ENCODE peak calls at places on chromosomes 4 and X, in seven cellular contexts. V is left lung, T is A549, Q is GM23338, S is small intestine, N is neural progenitor cell, J is NT2/D1. O is an unnamed sample. For H3K4me1, the result is how much of the 10 kb centered on the place peaks cover.

GRCh38 chr4:21625447-21625846 is 323.1 kb downstream of the KCNIP4 start:
- DNase-seq in V (no peak), T (no peak), Q (no peak), S (no peak), N (no peak), J (no peak), O (no peak)

GRCh38 chr4:145177511-145177905 is 2.9 kb downstream of the OTUD4 start:
- DNase-seq in V (no peak), T (no peak), Q (no peak), S (no peak), N (no peak), J (no peak), O (no peak)

GRCh38 chrX:9912341-9912740 is 54.8 kb upstream of the CLDN34 start:
- DNase-seq in V (no peak), T (no peak), Q (peak), S (no peak), N (peak), J (no peak), O (no peak)

GRCh38 chr4:2394544-2394943 is 23.9 kb downstream of the ZFYVE28 start:
- DNase-seq in V (peak), T (no peak), Q (no peak), S (no peak), N (no peak), J (no peak), O (no peak)

GRCh38 chr4:3873446-3874415 is 107.5 kb downstream of the ADRA2C start:
- DNase-seq in V (peak), T (no peak), Q (peak), S (no peak), N (peak), J (no peak), O (no peak)

GRCh38 chr4:112550728-112551127 is 34.7 kb upstream of the NEUROG2 start:
- DNase-seq in V (no peak), T (no peak), Q (no peak), S (no peak), N (no peak), J (no peak), O (no peak)

GRCh38 chr4:125781656-125782055 is 466.9 kb downstream of the FAT4 start:
- DNase-seq in V (no peak), T (no peak), Q (no peak), S (no peak), N (no peak), J (no peak), O (no peak)

GRCh38 chrX:85375333-85375738 is 4.1 kb downstream of the POF1B start:
- DNase-seq in V (no peak), T (peak), Q (no peak), S (peak), N (no peak), J (no peak), O (no peak)

GRCh38 chr4:183738081-183738673 is 79.1 kb downstream of the TRAPPC11 start:
- DNase-seq in V (no peak), T (no peak), Q (no peak), S (no peak), N (no peak), J (no peak), O (no peak)

GRCh38 chrX:69616520-69617203 is 749 bp downstream of the EDA start:
- DNase-seq in V (peak), T (no peak), Q (peak), S (no peak), N (peak), J (no peak), O (no peak)

GRCh38 chr4:986949-987688 is at the start of gene IDUA:
- DNase-seq in V (peak), T (peak), Q (peak), S (peak), N (peak), J (no peak), O (no peak)

GRCh38 chr4:159103406-159104131 is 690 bp downstream of the RAPGEF2 start:
- DNase-seq in V (peak), T (peak), Q (peak), S (peak), N (peak), J (no peak), O (no peak)

GRCh38 chrX:11137543-11138139 is 26.5 kb downstream of the HCCS start:
- DNase-seq in V (no peak), T (no peak), Q (peak), S (peak), N (peak), J (no peak), O (no peak)

GRCh38 chr4:12179264-12179616 is 750.5 kb upstream of the HS3ST1 start:
- DNase-seq in V (no peak), T (no peak), Q (no peak), S (no peak), N (no peak), J (no peak), O (no peak)

GRCh38 chrX:123830309-123830708 is 29.5 kb upstream of the XIAP start:
- DNase-seq in V (no peak), T (peak), Q (peak), S (peak), N (no peak), J (no peak), O (no peak)

GRCh38 chrX:153818571-153819397 is 11.6 kb downstream of the PDZD4 start:
- DNase-seq in V (peak), T (peak), Q (peak), S (peak), N (peak), J (no peak), O (no peak)

DNA sequence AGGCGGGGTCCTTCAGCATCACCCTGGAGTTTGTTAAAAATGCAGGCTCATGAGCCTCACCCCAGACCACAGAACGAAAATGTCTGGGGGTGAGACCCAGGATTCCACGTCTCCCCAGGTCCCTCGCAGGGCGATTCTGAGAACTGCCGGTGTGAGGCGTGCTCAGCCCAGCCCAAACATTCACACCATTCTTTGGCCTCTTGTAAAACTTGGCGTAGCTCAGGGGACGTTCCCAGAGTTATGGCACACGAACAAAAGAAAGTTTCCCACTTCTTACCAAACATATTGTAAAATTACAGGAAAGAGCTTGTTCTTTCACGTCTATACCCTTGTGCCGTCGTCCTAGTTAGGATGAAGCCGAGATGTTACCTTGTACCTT is 12.9 kb downstream of the CD99 start:
- DNase-seq in V (no peak), T (no peak), Q (peak), S (peak), N (no peak), J (no peak), O (no peak)
- H3K4me1 ChIP-seq in V (half or more), T (under half), Q (under half), S (under half), N (under half), J (under half), O (half or more)

GRCh38 chr4:7689773-7690693 is 249.6 kb downstream of the AFAP1 start:
- DNase-seq in V (no peak), T (no peak), Q (no peak), S (no peak), N (no peak), J (no peak), O (no peak)
- H3K4me1 ChIP-seq in V (under half), T (under half), Q (under half), S (under half), N (under half), J (under half), O (under half)

DNA sequence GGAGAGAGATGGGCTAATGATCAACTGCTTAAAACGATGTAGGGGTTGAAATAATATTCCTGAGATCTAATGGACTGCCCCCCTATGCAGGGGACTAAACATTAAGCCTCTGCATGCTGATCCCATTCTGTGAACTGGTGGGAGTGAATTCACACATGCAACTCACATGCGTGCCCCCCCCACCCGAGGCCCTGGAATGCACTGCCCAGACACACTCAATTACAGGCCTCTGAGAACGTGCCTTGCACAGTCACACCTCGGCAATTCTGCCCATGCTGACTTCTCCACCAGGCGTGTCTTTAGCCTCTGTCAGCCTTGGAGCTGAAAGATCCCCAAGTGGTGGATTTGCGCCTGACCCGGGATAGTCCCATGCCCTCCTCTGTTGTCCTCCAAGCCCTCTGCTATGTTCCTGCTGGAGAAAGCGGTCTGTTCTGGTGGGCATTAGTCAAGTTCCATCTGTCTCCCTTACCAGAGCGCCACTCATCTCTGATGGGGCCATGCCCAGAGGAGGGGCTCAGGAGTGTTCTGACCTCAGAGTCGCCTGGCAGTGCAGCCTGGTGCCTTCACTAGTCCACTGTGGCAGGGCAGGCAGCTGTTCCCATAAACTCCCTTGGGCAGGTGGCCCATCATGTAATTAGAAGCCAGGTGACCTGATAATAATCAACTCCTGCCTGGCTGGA is 86.5 kb downstream of the DRD5 start:
- DNase-seq in V (no peak), T (no peak), Q (no peak), S (no peak), N (no peak), J (no peak), O (no peak)
- H3K4me1 ChIP-seq in V (under half), T (under half), Q (under half), S (under half), N (under half), J (under half), O (under half)

GRCh38 chrX:1207496-1208025 is 4.9 kb downstream of the CRLF2 start:
- DNase-seq in V (no peak), T (no peak), Q (no peak), S (no peak), N (no peak), J (no peak), O (no peak)
- H3K4me1 ChIP-seq in V (under half), T (under half), Q (under half), S (under half), N (under half), J (under half), O (under half)

DNA sequence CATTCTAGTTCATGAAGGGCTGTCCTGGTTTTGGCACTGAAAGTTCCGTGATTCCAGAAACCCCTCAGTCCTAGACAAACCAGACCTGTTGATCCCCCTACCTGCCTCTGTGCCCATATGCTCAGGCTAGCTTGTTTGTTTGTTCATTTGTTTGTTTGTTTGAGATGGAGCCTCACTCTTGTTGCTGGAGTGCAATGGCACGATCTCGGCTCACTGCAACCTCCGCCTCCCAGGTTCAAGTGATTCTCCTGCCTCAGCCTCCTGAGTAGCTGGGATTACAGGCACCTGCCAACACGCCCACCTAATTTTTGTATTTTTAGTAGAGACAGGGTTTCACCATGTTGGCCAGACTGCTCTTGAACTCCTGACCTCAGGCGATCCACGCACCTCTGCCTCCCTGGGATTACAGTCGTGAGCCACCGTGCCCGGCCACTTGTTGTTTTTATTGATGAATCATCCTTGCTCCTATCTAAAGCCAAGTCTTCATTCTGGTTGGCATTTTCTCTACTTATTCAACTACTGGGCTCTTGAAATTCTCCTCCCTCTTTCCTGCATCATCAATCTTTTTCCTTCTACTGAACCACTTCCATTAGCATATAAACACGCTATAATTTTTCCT is 86.3 kb upstream of the BMP2K start:
- DNase-seq in V (no peak), T (no peak), Q (no peak), S (no peak), N (no peak), J (no peak), O (no peak)
- H3K4me1 ChIP-seq in V (under half), T (under half), Q (under half), S (under half), N (under half), J (under half), O (under half)

GRCh38 chrX:142819461-142819860 is 206.3 kb upstream of the SPANXN4 start:
- DNase-seq in V (no peak), T (no peak), Q (no peak), S (no peak), N (no peak), J (no peak), O (no peak)
- H3K4me1 ChIP-seq in V (under half), T (under half), Q (under half), S (under half), N (under half), J (under half), O (under half)

GRCh38 chr4:89803036-89803435 is 33.9 kb downstream of the SNCA start:
- DNase-seq in V (no peak), T (no peak), Q (no peak), S (no peak), N (no peak), J (no peak), O (no peak)

GRCh38 chr4:89813197-89813596 is 23.8 kb downstream of the SNCA start:
- DNase-seq in V (no peak), T (no peak), Q (no peak), S (no peak), N (no peak), J (no peak), O (no peak)

GRCh38 chr4:89803915-89804314 is 33.0 kb downstream of the SNCA start:
- DNase-seq in V (no peak), T (no peak), Q (no peak), S (no peak), N (no peak), J (no peak), O (no peak)

GRCh38 chr4:89807441-89808140 is 29.4 kb downstream of the SNCA start:
- DNase-seq in V (no peak), T (no peak), Q (no peak), S (no peak), N (no peak), J (no peak), O (no peak)
- H3K4me1 ChIP-seq in V (under half), T (under half), Q (under half), S (under half), N (under half), J (under half), O (under half)

GRCh38 chr4:119189638-119190037 is 22.9 kb upstream of the USP53 start:
- DNase-seq in V (no peak), T (no peak), Q (no peak), S (no peak), N (no peak), J (no peak), O (no peak)
- H3K4me1 ChIP-seq in V (under half), T (under half), Q (under half), S (under half), N (under half), J (under half), O (under half)

GRCh38 chr4:41575665-41576064 is 37.7 kb downstream of the LIMCH1 start:
- DNase-seq in V (no peak), T (no peak), Q (peak), S (no peak), N (no peak), J (no peak), O (no peak)
- H3K4me1 ChIP-seq in V (under half), T (half or more), Q (under half), S (under half), N (under half), J (under half), O (under half)

O was measured in vagina.